ENCODE peak calls at places on chromosomes 7 and 10, in ten cellular contexts. U, R, M, F, G, S, N, I, X and Q are unnamed samples.

GRCh38 chr7:67625257-67625713 is 628.7 kb downstream of the TYW1 start:
- DNase-seq in F (peak; percentile 89), U (peak; percentile 72), X (peak; percentile 46), R (peak; percentile 43), G (peak; percentile 61), S (peak; percentile 92), N (peak; percentile 49), M (no peak), I (peak; percentile 73), Q (peak; percentile 10)

GRCh38 chr10:87740232-87740631 is 77.8 kb downstream of the ATAD1 start:
- DNase-seq in U (no peak), G (peak; percentile 94), X (no peak), S (no peak), R (peak; percentile 91), I (no peak), M (no peak), F (no peak), N (no peak), Q (no peak)

GRCh38 chr10:34666008-34666700 is 148.9 kb downstream of the PARD3 start:
- DNase-seq in U (peak; percentile 56), X (peak; percentile 33), G (peak; percentile 95), F (peak; percentile 59), N (peak; percentile 27), I (no peak), M (peak; percentile 81), R (peak; percentile 97), S (no peak), Q (peak; percentile 93)

GRCh38 chr7:3232228-3232627 is 68.8 kb upstream of the SDK1 start:
- DNase-seq in U (no peak), N (no peak), R (peak; percentile 41), X (no peak), G (peak; percentile 57), M (no peak), I (no peak), S (no peak), F (no peak), Q (no peak)

GRCh38 chr10:45058580-45058979 is 57.9 kb downstream of the ZNF22 start:
- DNase-seq in I (no peak), N (no peak), S (no peak), M (no peak), U (no peak), R (no peak), F (no peak), G (no peak), X (peak; percentile 38), Q (no peak)

GRCh38 chr10:12393831-12394230 is 44.5 kb downstream of the CAMK1D start:
- DNase-seq in I (no peak), S (no peak), G (no peak), F (no peak), N (no peak), R (no peak), X (no peak), M (no peak), U (no peak), Q (no peak)

GRCh38 chr10:125016123-125016522 is 74.2 kb downstream of the ZRANB1 start:
- DNase-seq in R (no peak), X (no peak), G (no peak), N (no peak), M (no peak), U (no peak), S (peak; percentile 60), F (no peak), I (peak; percentile 75), Q (no peak)

GRCh38 chr7:141441837-141442627 is 109.2 kb upstream of the AGK start:
- DNase-seq in G (no peak), I (no peak), S (no peak), M (no peak), R (no peak), X (no peak), F (no peak), U (no peak), N (no peak), Q (no peak)

GRCh38 chr10:380313-380955 is 245.2 kb downstream of the ZMYND11 start:
- DNase-seq in F (no peak), X (no peak), S (no peak), N (no peak), M (no peak), I (no peak), R (peak; percentile 74), U (no peak), G (peak; percentile 44), Q (no peak)

GRCh38 chr7:43647314-43647691 is 64.4 kb downstream of the STK17A start:
- DNase-seq in S (no peak), M (no peak), X (no peak), U (no peak), I (no peak), N (no peak), R (peak; percentile 94), G (peak; percentile 69), F (peak; percentile 25), Q (no peak)

GRCh38 chr7:81767883-81768282 is 2.0 kb downstream of the HGF start:
- DNase-seq in I (peak; percentile 14), M (no peak), G (peak; percentile 52), N (no peak), S (no peak), U (no peak), R (no peak), X (no peak), F (no peak), Q (no peak)

GRCh38 chr10:78205457-78205856 is 171.8 kb downstream of the RPS24 start:
- DNase-seq in S (no peak), N (peak; percentile 42), I (no peak), G (no peak), X (no peak), F (no peak), M (no peak), R (no peak), U (no peak), Q (no peak)

GRCh38 chr7:150959739-150960734 is 18.1 kb downstream of the KCNH2 start:
- DNase-seq in S (no peak), F (no peak), G (no peak), I (no peak), X (peak; percentile 29), M (no peak), R (no peak), U (no peak), N (no peak), Q (no peak)

GRCh38 chr7:82450759-82451158 is 7.2 kb upstream of the CACNA2D1 start:
- DNase-seq in X (no peak), F (no peak), M (no peak), R (no peak), G (no peak), U (no peak), S (no peak), I (no peak), N (no peak), Q (no peak)

GRCh38 chr7:100441641-100442535 is 5.6 kb upstream of the PPP1R35 start:
- DNase-seq in I (no peak), N (no peak), U (no peak), M (no peak), G (no peak), F (no peak), X (no peak), S (peak; percentile 36), R (no peak), Q (no peak)

GRCh38 chr7:116261904-116262303 is 51.6 kb downstream of the TES start:
- DNase-seq in N (no peak), I (no peak), G (no peak), F (no peak), S (no peak), X (no peak), M (no peak), R (no peak), U (no peak), Q (no peak)

GRCh38 chr7:77542399-77542798 is 5.3 kb downstream of the PTPN12 start:
- DNase-seq in F (no peak), S (no peak), N (no peak), I (no peak), U (no peak), M (no peak), G (no peak), X (no peak), R (no peak), Q (no peak)

DNA sequence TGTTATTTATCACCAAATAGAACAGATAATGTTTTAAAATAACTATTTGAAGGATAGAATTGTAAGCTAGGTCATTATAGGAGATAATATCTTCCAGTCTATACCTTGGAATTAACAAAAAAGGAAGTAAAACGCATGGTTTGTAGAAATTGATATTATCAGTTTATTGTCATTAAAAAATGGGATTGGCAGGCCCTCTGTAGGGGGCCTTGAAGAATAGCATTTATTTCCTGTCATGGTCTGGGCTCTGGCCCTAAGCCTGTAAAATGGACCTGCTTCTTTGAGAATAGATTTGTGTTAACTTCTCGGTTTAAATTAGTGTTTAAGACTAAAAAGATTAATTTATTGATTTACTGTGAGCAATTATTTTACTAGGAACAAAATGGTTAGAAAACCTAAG is 197.6 kb upstream of the FOXP2 start:
- DNase-seq in I (no peak), F (no peak), N (no peak), U (no peak), R (peak; percentile 15), X (no peak), G (peak; percentile 9), S (no peak), M (no peak), Q (no peak)
- TF ChIP-seq CTCF in I (no peak), F (no peak), N (peak; percentile 33), U (no peak), R (peak; percentile 32), X (no peak), G (no peak), S (no peak), M (no peak), Q (peak; percentile 24)

GRCh38 chr7:94375713-94376112 is 19.0 kb upstream of the COL1A2 start:
- DNase-seq in X (no peak), G (peak; percentile 99), U (peak; percentile 41), R (peak; percentile 99), N (no peak), I (no peak), F (peak; percentile 14), S (no peak), M (peak; percentile 94), Q (no peak)
- H3K4me3 ChIP-seq in X (no peak overlapping the region), G (peak overlapping the region; percentile 8), U (peak overlapping the region; percentile 10), R (peak overlapping the region; percentile 42), N (no peak overlapping the region), I (peak overlapping the region; percentile 3), F (no peak overlapping the region), S (no peak overlapping the region), M (peak overlapping the region; percentile 50), Q (no peak overlapping the region)

DNA sequence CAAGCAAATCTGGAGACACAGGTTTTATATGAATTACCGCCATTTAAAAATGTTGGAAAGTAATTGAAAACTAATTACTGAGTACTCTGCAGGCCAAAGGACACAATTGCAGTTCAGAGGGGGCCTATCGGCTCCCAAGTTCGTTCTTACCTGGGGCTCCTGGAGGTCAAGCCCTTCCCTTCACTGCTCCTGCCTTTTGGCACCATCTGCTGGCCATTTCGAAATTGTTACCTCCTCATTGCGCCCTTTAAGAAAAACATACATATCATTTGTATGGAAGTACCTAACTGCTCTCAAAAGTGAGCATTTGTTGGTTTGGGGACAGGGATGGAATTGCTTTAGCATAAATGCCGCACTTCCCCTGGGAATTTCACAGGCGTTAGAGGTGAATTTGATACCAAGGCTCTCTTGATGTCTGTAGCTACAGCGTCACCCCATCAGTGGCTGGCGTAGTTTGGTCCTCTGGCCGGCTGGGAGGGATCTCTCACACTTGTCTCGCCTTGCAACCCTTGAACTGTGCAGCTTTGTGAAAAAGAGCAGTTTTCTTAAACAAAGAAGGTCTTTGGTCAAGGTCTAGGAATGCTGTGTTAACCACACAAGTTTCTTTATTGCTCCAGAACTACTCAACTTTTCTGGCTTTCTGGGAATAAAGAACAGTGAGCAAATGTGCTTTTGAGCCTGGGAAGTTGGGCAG is 219.9 kb downstream of the ARHGAP21 start:
- DNase-seq in M (peak; percentile 92), S (no peak), F (peak; percentile 66), N (peak; percentile 26), R (peak; percentile 62), X (no peak), G (peak; percentile 98), U (peak; percentile 51), I (no peak), Q (no peak)
- TF ChIP-seq CTCF in M (peak; percentile 76), S (peak; percentile 40), F (peak; percentile 63), N (peak; percentile 80), R (peak; percentile 80), X (no peak), G (peak; percentile 72), U (peak; percentile 32), I (peak; percentile 49), Q (peak; percentile 90)

GRCh38 chr7:91656486-91657237 is 223.8 kb downstream of the MTERF1 start:
- DNase-seq in M (no peak), X (no peak), G (peak; percentile 79), I (peak; percentile 16), F (no peak), S (no peak), R (no peak), N (no peak), U (peak; percentile 12), Q (no peak)
- H3K4me3 ChIP-seq in M (no peak overlapping the region), X (no peak overlapping the region), G (no peak overlapping the region), I (no peak overlapping the region), F (no peak overlapping the region), S (no peak overlapping the region), R (no peak overlapping the region), N (no peak overlapping the region), U (no peak overlapping the region), Q (no peak overlapping the region)